ENCODE peak calls at places on chromosomes 6 and 20, in five cellular contexts. V is DND-41, H is heart left ventricle, R is stomach, L is BE2C. A is an unnamed sample.

GRCh38 chr6:91781946-91782345 is 1195.1 kb upstream of the MAP3K7 start:
- DNase-seq in V (no peak), H (no peak), R (no peak), L (peak), A (no peak)

GRCh38 chr20:37939701-37940151 is 36.8 kb downstream of the VSTM2L start:
- DNase-seq in V (no peak), H (no peak), R (peak), L (no peak), A (no peak)

GRCh38 chr20:21607971-21608735 is 94.3 kb upstream of the NKX2-2 start:
- DNase-seq in V (no peak), H (no peak), R (no peak), L (peak), A (no peak)

GRCh38 chr20:3107464-3108025 is 23.0 kb upstream of the AVP start:
- DNase-seq in V (no peak), H (no peak), R (no peak), L (no peak), A (no peak)

GRCh38 chr6:106751501-106752252 is 122.3 kb downstream of the QRSL1 start:
- DNase-seq in V (no peak), H (no peak), R (peak), L (no peak), A (no peak)

GRCh38 chr6:16129623-16130243 is 847 bp downstream of the MYLIP start:
- DNase-seq in V (no peak), H (peak), R (peak), L (no peak), A (peak)

GRCh38 chr20:23100754-23101107 is 14.6 kb upstream of the CD93 start:
- DNase-seq in V (no peak), H (no peak), R (no peak), L (no peak), A (no peak)

GRCh38 chr6:11731423-11731822 is 47.2 kb downstream of the ADTRP start:
- DNase-seq in V (no peak), H (no peak), R (peak), L (no peak), A (no peak)

GRCh38 chr6:39330476-39330875 is 8.0 kb upstream of the KCNK16 start:
- DNase-seq in V (no peak), H (no peak), R (no peak), L (no peak), A (no peak)

GRCh38 chr20:37627060-37627766 is 66.6 kb upstream of the CTNNBL1 start:
- DNase-seq in V (peak), H (peak), R (no peak), L (no peak), A (peak)

GRCh38 chr6:125806813-125807212 is 16.1 kb downstream of the NCOA7 start:
- DNase-seq in V (no peak), H (no peak), R (no peak), L (no peak), A (no peak)

GRCh38 chr6:160973856-160974255 is 17.7 kb upstream of the MAP3K4 start:
- DNase-seq in V (no peak), H (no peak), R (no peak), L (no peak), A (no peak)

GRCh38 chr6:166306378-166307081 is 1.7 kb downstream of the PRR18 start:
- DNase-seq in V (no peak), H (no peak), R (no peak), L (no peak), A (no peak)

GRCh38 chr6:131937219-131937618 is 14.0 kb downstream of the CCN2 start:
- DNase-seq in V (no peak), H (no peak), R (no peak), L (no peak), A (no peak)

GRCh38 chr6:34897708-34898107 is 8.7 kb downstream of the ANKS1A start:
- DNase-seq in V (no peak), H (no peak), R (no peak), L (no peak), A (no peak)
- H3K4me3 ChIP-seq in V (no peak), H (no peak), R (no peak), L (no peak), A (no peak)

GRCh38 chr6:56542367-56543331 is 100.0 kb downstream of the DST start:
- DNase-seq in V (no peak), H (peak), R (peak), L (peak), A (peak)
- TF ChIP-seq CTCF in V (no peak), H (peak), R (no peak), L (peak), A (peak)

GRCh38 chr20:1227121-1227582 is 1.3 kb downstream of the RAD21L1 start:
- DNase-seq in V (no peak), H (no peak), R (no peak), L (no peak), A (no peak)
- H3K4me3 ChIP-seq in V (no peak), H (peak), R (peak), L (no peak), A (no peak)

GRCh38 chr20:47202765-47203667 is 153.5 kb downstream of the ZMYND8 start:
- DNase-seq in V (no peak), H (no peak), R (no peak), L (no peak), A (no peak)

GRCh38 chr20:47206962-47207641 is 149.4 kb downstream of the ZMYND8 start:
- DNase-seq in V (no peak), H (no peak), R (no peak), L (no peak), A (no peak)

GRCh38 chr20:47204746-47205122 is 151.8 kb downstream of the ZMYND8 start:
- DNase-seq in V (no peak), H (no peak), R (no peak), L (no peak), A (no peak)

GRCh38 chr20:47204008-47204745 is 152.3 kb downstream of the ZMYND8 start:
- DNase-seq in V (no peak), H (no peak), R (peak), L (no peak), A (no peak)

DNA sequence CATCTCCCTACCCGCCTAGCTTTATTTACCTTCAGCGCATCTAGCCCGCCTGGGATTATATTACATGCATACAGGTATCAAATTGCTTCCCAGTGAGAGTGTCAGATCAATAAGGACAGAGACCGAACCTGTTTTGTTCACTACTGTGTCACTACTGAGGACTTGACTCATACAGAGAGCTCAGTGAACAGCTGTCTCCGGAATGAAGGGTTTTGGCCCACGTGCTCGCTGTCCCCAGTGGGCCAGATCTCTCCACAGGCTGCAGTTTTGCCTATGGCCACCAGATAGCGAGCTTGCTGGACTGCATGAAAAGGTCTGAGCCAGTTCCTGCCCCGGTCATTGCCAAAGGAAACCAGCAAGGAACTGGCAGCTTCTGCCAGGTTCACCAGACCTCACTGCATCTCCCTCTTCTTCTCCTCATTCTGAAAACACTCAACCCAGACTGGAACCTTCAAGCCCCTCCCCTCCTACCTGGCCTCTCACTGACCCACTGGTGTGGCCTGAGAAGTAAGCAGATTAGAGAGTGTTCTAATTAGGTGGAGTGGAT is 150.8 kb downstream of the ZMYND8 start:
- DNase-seq in V (no peak), H (peak), R (peak), L (peak), A (peak)
- TF ChIP-seq CTCF in V (peak), H (peak), R (no peak), L (peak), A (peak)

DNA sequence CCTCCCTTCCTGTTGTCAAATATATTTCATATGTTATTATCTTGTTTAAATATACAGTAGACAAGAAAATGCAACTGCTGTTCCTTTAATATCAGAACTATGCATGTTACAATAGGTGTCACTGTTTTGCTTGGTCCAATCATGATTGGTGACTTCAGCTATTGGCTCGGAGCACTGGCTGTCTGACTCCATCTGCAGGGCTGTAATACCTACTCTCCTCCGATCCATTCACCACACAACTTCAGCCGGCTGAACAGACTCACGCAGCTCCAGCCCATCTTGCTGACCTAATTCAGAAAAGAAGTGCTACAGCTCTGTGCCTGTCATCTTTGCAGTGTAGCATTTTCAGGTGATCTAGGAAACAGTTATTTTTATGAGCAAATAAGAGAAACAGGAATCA is at the start of gene BTBD3:
- DNase-seq in V (no peak), H (peak), R (peak), L (peak), A (no peak)
- H3K4me3 ChIP-seq in V (no peak), H (peak), R (peak), L (no peak), A (no peak)

GRCh38 chr20:15654208-15654649 is 919.0 kb downstream of the KIF16B start:
- DNase-seq in V (peak), H (no peak), R (peak), L (peak), A (peak)
- TF ChIP-seq CTCF in V (peak), H (peak), R (no peak), L (peak), A (peak)

GRCh38 chr20:63005862-63006564 is 751 bp downstream of the BHLHE23 start:
- DNase-seq in V (peak), H (no peak), R (no peak), L (no peak), A (no peak)

GRCh38 chr20:63005240-63005861 is 1.4 kb downstream of the BHLHE23 start:
- DNase-seq in V (no peak), H (no peak), R (no peak), L (no peak), A (no peak)

GRCh38 chr20:63007472-63007721 is 633 bp upstream of the BHLHE23 start:
- DNase-seq in V (peak), H (no peak), R (no peak), L (no peak), A (no peak)

GRCh38 chr20:63007722-63008488 is 1.1 kb upstream of the BHLHE23 start:
- DNase-seq in V (peak), H (no peak), R (no peak), L (no peak), A (no peak)

GRCh38 chr20:63006611-63007471 is at the start of gene BHLHE23:
- DNase-seq in V (peak), H (no peak), R (no peak), L (no peak), A (no peak)
- H3K4me3 ChIP-seq in V (peak), H (peak), R (peak), L (no peak), A (no peak)

GRCh38 chr6:36873115-36873514 is 1.5 kb downstream of the PPIL1 start:
- DNase-seq in V (no peak), H (no peak), R (no peak), L (no peak), A (no peak)

GRCh38 chr6:36874016-36874442 is 574 bp downstream of the PPIL1 start:
- DNase-seq in V (no peak), H (no peak), R (no peak), L (no peak), A (no peak)

GRCh38 chr6:36874443-36875249 is at the start of gene PPIL1:
- DNase-seq in V (peak), H (peak), R (peak), L (peak), A (peak)

GRCh38 chr6:36875250-36875633 is 639 bp upstream of the PPIL1 start:
- DNase-seq in V (no peak), H (no peak), R (no peak), L (no peak), A (no peak)

GRCh38 chr6:36873612-36874011 is 991 bp downstream of the PPIL1 start:
- DNase-seq in V (no peak), H (no peak), R (no peak), L (no peak), A (peak)
- TF ChIP-seq CTCF in V (no peak), H (peak), R (no peak), L (peak), A (peak)

DNA sequence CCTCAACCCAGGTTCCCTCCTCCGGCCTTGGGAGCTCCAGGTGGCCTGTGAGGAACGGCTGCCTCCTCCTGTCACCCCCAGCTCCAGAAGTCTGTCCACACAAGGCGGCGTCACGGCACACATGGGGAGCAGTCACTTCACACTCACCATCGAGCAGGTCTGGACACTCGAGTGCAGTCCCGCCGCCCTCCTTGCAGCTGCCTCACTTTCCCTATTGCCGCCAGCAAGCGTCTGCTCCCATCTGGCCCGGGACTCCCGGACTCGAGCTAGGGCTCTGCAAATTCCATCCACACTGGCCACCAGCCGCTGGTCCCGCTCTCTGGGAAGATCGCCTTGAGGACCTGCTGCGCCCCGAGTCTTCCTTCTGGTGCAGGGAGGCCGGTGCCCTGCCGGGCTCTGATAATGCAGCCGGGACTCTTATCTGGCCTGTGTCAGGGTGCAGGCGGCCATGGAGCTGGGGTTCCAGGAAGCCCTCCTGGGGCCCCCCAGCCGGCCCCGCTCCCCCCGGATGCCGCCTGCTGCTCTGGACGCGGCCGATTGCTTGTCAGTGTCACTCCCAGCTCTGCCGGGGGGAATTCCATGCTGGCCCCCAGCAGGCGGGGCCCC is at the start of gene RIPOR3:
- DNase-seq in V (no peak), H (no peak), R (peak), L (peak), A (no peak)
- H3K4me3 ChIP-seq in V (no peak), H (peak), R (peak), L (peak), A (no peak)

GRCh38 chr6:72953901-72954494 is 271.3 kb downstream of the KHDC1L start:
- DNase-seq in V (no peak), H (no peak), R (no peak), L (no peak), A (no peak)

GRCh38 chr6:72954736-72955135 is 270.6 kb downstream of the KHDC1L start:
- DNase-seq in V (no peak), H (no peak), R (no peak), L (no peak), A (no peak)

GRCh38 chr6:72952808-72953630 is 272.3 kb downstream of the KHDC1L start:
- DNase-seq in V (no peak), H (no peak), R (no peak), L (no peak), A (no peak)

GRCh38 chr6:72955666-72956065 is 269.6 kb downstream of the KHDC1L start:
- DNase-seq in V (no peak), H (no peak), R (no peak), L (no peak), A (peak)

GRCh38 chr6:72956272-72956671 is 269.0 kb downstream of the KHDC1L start:
- DNase-seq in V (no peak), H (no peak), R (no peak), L (no peak), A (no peak)
- TF ChIP-seq CTCF in V (no peak), H (no peak), R (no peak), L (no peak), A (no peak)